ENCODE peak calls at places on chromosomes 11 and 22, in four cellular contexts. X is HepG2, K is H1, H is fibroblast of lung. R is an unnamed sample.

GRCh38 chr11:114262681-114263509 is 33.3 kb upstream of the NNMT start:
- DNase-seq in H (peak; percentile 69), X (peak; percentile 44), K (no peak), R (peak; percentile 91)

GRCh38 chr11:33899383-33900037 is 7.6 kb upstream of the LMO2 start:
- DNase-seq in H (peak; percentile 79), K (no peak), X (no peak), R (peak; percentile 83)

GRCh38 chr11:85076535-85077330 is 550.4 kb downstream of the DLG2 start:
- DNase-seq in X (no peak), H (peak; percentile 23), K (no peak), R (no peak)

GRCh38 chr11:69637956-69638871 is 2.7 kb upstream of the CCND1 start:
- DNase-seq in X (no peak), K (peak; percentile 87), H (peak; percentile 82), R (peak; percentile 97)

GRCh38 chr11:122748968-122749687 is 89.2 kb upstream of the CRTAM start:
- DNase-seq in K (no peak), H (peak; percentile 95), X (no peak), R (peak; percentile 95)

GRCh38 chr11:72685560-72686480 is 11.6 kb upstream of the PDE2A start:
- DNase-seq in X (no peak), H (peak; percentile 65), K (no peak), R (peak; percentile 89)

GRCh38 chr11:96339704-96340554 is 3.1 kb downstream of the MAML2 start:
- DNase-seq in K (no peak), X (no peak), H (peak; percentile 36), R (no peak)

GRCh38 chr11:85930879-85931366 is 75.7 kb downstream of the CCDC83 start:
- DNase-seq in H (no peak), X (peak; percentile 94), K (no peak), R (no peak)

GRCh38 chr22:29266564-29267461 is 968 bp downstream of the RHBDD3 start:
- DNase-seq in X (no peak), K (no peak), H (no peak), R (peak; percentile 81)

GRCh38 chr11:68583047-68583446 is 101.3 kb upstream of the GAL start:
- DNase-seq in X (no peak), K (no peak), H (peak; percentile 57), R (peak; percentile 89)

GRCh38 chr22:46996595-46997310 is 234.3 kb downstream of the TBC1D22A start:
- DNase-seq in K (no peak), X (peak; percentile 38), H (no peak), R (peak; percentile 77)

GRCh38 chr22:30647536-30647935 is 12.0 kb downstream of the SLC35E4 start:
- DNase-seq in H (no peak), K (no peak), X (no peak), R (no peak)

GRCh38 chr11:16739326-16739875 is 954 bp downstream of the C11orf58 start:
- DNase-seq in X (no peak), H (peak; percentile 26), K (no peak), R (peak; percentile 52)

GRCh38 chr11:77051511-77051910 is 15.3 kb upstream of the CAPN5 start:
- DNase-seq in K (no peak), X (no peak), H (no peak), R (no peak)

GRCh38 chr11:76791861-76792260 is 8.7 kb downstream of the TSKU start:
- DNase-seq in H (peak; percentile 78), K (no peak), X (peak; percentile 35), R (peak; percentile 89)

GRCh38 chr11:92061648-92062047 is 163.0 kb upstream of the FAT3 start:
- DNase-seq in X (no peak), K (no peak), H (no peak), R (no peak)

GRCh38 chr11:133835258-133836075 is 9.8 kb downstream of the SPATA19 start:
- DNase-seq in H (peak; percentile 50), X (peak; percentile 61), K (peak; percentile 78), R (peak; percentile 98)

GRCh38 chr11:6812391-6813005 is 13.0 kb upstream of the OR6A2 start:
- DNase-seq in H (peak; percentile 32), X (peak; percentile 48), K (no peak), R (peak; percentile 68)

GRCh38 chr22:16955678-16956210 is 52.3 kb downstream of the GAB4 start:
- DNase-seq in H (no peak), X (no peak), K (peak; percentile 20), R (no peak)

GRCh38 chr22:49855491-49855911 is 1.9 kb downstream of the ZBED4 start:
- DNase-seq in X (no peak), H (peak; percentile 14), K (no peak), R (peak; percentile 76)

GRCh38 chr11:44652901-44653644 is 73.7 kb upstream of the TSPAN18 start:
- DNase-seq in X (no peak), H (no peak), K (no peak), R (no peak)

GRCh38 chr11:44654057-44654456 is 72.7 kb upstream of the TSPAN18 start:
- DNase-seq in X (no peak), K (no peak), H (no peak), R (no peak)

GRCh38 chr11:44648109-44648508 is 78.7 kb upstream of the TSPAN18 start:
- DNase-seq in K (no peak), H (no peak), X (no peak), R (no peak)

GRCh38 chr11:44654596-44654995 is 72.2 kb upstream of the TSPAN18 start:
- DNase-seq in H (no peak), K (no peak), X (no peak), R (no peak)

DNA sequence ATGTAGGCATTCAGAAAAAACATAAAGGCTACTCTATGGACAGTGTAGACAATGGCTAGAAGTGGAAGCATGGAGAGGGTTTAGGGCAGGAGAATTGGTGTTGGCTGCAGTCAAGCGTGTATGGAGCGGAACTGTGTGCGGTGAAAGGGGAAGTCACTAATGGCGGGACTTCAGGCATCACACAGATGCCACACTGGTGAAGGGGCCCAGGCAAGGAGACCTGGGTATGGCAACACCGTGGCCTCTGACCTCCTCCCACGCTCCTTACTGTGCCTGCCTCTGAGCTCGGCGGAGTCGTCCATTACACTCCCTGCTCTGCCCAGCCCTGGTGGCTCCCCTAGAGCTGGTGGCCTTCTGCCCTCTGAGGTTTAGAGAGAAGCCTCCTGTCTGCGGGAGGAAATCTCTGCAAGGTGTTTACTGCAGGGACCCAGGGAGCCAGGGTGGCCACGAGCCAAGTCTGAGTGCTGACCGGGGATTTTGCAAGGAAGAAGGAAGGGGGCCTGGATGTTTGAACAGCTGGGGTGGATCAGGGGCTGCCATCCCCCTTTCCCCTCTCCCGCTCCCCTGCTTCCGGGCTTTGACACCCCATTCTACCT is 75.1 kb upstream of the TSPAN18 start:
- DNase-seq in H (no peak), X (no peak), K (no peak), R (no peak)
- H2AFZ ChIP-seq in H (no peak overlapping the region), X (no peak overlapping the region), K (peak overlapping the region; percentile 9), R (no peak overlapping the region)

GRCh38 chr22:20011123-20011992 is 5.3 kb downstream of the ARVCF start:
- DNase-seq in X (no peak), K (no peak), H (no peak), R (peak; percentile 70)
- H2AFZ ChIP-seq in X (no peak overlapping the region), K (no peak overlapping the region), H (no peak overlapping the region), R (no peak overlapping the region)

GRCh38 chr11:111559791-111560190 is 19.3 kb downstream of the LAYN start:
- DNase-seq in H (no peak), X (no peak), K (no peak), R (no peak)
- H2AFZ ChIP-seq in H (no peak overlapping the region), X (no peak overlapping the region), K (no peak overlapping the region), R (no peak overlapping the region)

GRCh38 chr11:19259487-19260345 is 19.0 kb upstream of the E2F8 start:
- DNase-seq in X (no peak), K (peak; percentile 83), H (peak; percentile 61), R (no peak)
- H2AFZ ChIP-seq in X (no peak overlapping the region), K (no peak overlapping the region), H (no peak overlapping the region), R (no peak overlapping the region)

GRCh38 chr22:21031545-21032036 is 770 bp downstream of the SLC7A4 start:
- DNase-seq in H (no peak), K (no peak), X (no peak), R (peak; percentile 78)
- H2AFZ ChIP-seq in H (no peak overlapping the region), K (peak overlapping the region; percentile 41), X (no peak overlapping the region), R (no peak overlapping the region)

R was measured in osteoblast.